ENCODE peak calls at places on chromosomes 1 and 21, in ten cellular contexts. P, F, M, R, X, U, O, S, Z and G are unnamed samples.

GRCh38 chr1:232728507-232729263 is 76.5 kb upstream of the MAP10 start:
- DNase-seq in M (no peak), X (no peak), S (no peak), U (peak; percentile 74), O (peak; percentile 92), F (no peak), R (no peak), P (peak; percentile 35), Z (no peak), G (peak; percentile 89)

GRCh38 chr1:1061682-1062363 is 12.3 kb downstream of the RNF223 start:
- DNase-seq in M (no peak), U (peak; percentile 50), X (peak; percentile 49), Z (no peak), O (peak; percentile 28), R (no peak), P (no peak), S (no peak), F (no peak), G (no peak)

GRCh38 chr1:98086796-98087195 is 166.0 kb upstream of the DPYD start:
- DNase-seq in M (peak; percentile 30), O (peak; percentile 94), F (no peak), X (peak; percentile 97), Z (no peak), U (peak; percentile 91), S (no peak), P (peak; percentile 100), R (peak; percentile 29), G (peak; percentile 87)

GRCh38 chr1:195005338-195005737 is 1602.9 kb downstream of the KCNT2 start:
- DNase-seq in S (no peak), U (no peak), O (no peak), R (no peak), Z (no peak), X (peak; percentile 21), M (no peak), F (no peak), P (no peak), G (peak; percentile 21)

GRCh38 chr1:8329439-8329838 is 11.5 kb downstream of the SLC45A1 start:
- DNase-seq in P (no peak), S (peak; percentile 80), O (peak; percentile 47), X (no peak), U (no peak), M (no peak), R (no peak), F (no peak), Z (no peak), G (peak; percentile 41)

GRCh38 chr21:39114871-39115658 is 68.2 kb downstream of the PSMG1 start:
- DNase-seq in M (no peak), F (no peak), X (peak; percentile 66), R (no peak), Z (no peak), P (peak; percentile 71), O (peak; percentile 74), S (no peak), U (peak; percentile 62), G (peak; percentile 65)

GRCh38 chr1:195897072-195897471 is 711.2 kb downstream of the KCNT2 start:
- DNase-seq in Z (no peak), S (no peak), O (no peak), P (no peak), R (no peak), F (no peak), X (peak; percentile 22), M (no peak), U (no peak), G (no peak)

GRCh38 chr1:176692431-176692830 is 229.5 kb downstream of the PAPPA2 start:
- DNase-seq in M (no peak), F (no peak), U (no peak), X (no peak), R (no peak), O (no peak), S (peak; percentile 55), P (no peak), Z (no peak), G (no peak)

GRCh38 chr1:214645712-214646111 is 42.7 kb downstream of the CENPF start:
- DNase-seq in F (no peak), M (no peak), S (no peak), O (no peak), R (no peak), Z (no peak), X (no peak), U (no peak), P (no peak), G (no peak)

GRCh38 chr1:16918371-16918770 is 3.4 kb upstream of the CROCC start:
- DNase-seq in X (no peak), P (no peak), Z (no peak), F (no peak), U (no peak), M (no peak), O (no peak), S (peak; percentile 2), R (no peak), G (no peak)

GRCh38 chr1:116682641-116683221 is 15.2 kb upstream of the IGSF3 start:
- DNase-seq in S (no peak), F (no peak), X (no peak), R (no peak), O (no peak), M (no peak), P (no peak), Z (no peak), U (no peak), G (no peak)

GRCh38 chr1:219066631-219067349 is 106.9 kb upstream of the LYPLAL1 start:
- DNase-seq in S (peak; percentile 7), U (peak; percentile 84), X (peak; percentile 88), Z (no peak), F (no peak), P (peak; percentile 60), R (no peak), O (peak; percentile 78), M (no peak), G (peak; percentile 79)

GRCh38 chr1:165481820-165482532 is 37.0 kb upstream of the RXRG start:
- DNase-seq in X (peak; percentile 98), Z (no peak), M (no peak), F (peak; percentile 39), S (no peak), U (peak; percentile 80), P (peak; percentile 75), O (peak; percentile 94), R (peak; percentile 11), G (peak; percentile 77)

GRCh38 chr1:181317261-181317924 is 165.9 kb upstream of the CACNA1E start:
- DNase-seq in X (no peak), R (no peak), O (peak; percentile 25), U (no peak), S (no peak), P (no peak), M (no peak), Z (no peak), F (no peak), G (no peak)
- H3K27me3 ChIP-seq in X (peaks cover 69% of the 10 kb centered on the region), R (peaks cover 62% of the 10 kb centered on the region), O (peaks cover 78% of the 10 kb centered on the region), U (peaks cover 32% of the 10 kb centered on the region), S (peaks cover 47% of the 10 kb centered on the region), P (peaks cover 48% of the 10 kb centered on the region), M (peaks cover 84% of the 10 kb centered on the region), Z (peaks cover 39% of the 10 kb centered on the region), F (peaks cover 25% of the 10 kb centered on the region), G (peaks cover 63% of the 10 kb centered on the region)

DNA sequence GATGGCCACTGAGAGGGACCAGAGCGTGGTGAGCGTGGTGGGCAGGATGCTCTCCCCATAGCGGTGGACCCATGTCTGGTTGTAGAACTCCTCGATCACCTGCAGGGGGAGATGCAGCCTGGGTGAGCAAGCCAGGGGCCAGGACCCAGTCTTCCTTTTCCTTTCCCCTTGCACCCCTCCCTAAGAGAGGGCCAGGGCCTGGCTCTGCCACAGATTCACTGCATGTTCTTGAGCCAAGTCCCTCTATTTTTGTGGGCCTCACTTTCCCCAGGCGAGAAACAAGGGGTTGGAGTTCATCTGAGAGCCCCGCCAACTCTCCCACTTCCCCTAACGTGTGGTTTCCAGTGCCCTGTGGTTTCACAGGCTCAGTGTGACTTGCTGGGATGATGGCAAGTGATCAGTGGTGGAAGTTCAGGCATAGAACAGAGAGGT is 27.5 kb downstream of the SLC2A1 start:
- DNase-seq in M (no peak), R (peak; percentile 27), Z (peak; percentile 42), F (peak; percentile 24), O (peak; percentile 50), P (no peak), X (peak; percentile 46), S (peak; percentile 88), U (peak; percentile 57), G (peak; percentile 53)
- H3K36me3 ChIP-seq in M (peaks cover 100% of the 10 kb centered on the region), R (peaks cover 100% of the 10 kb centered on the region), Z (peaks cover 4% of the 10 kb centered on the region), F (peaks cover 3% of the 10 kb centered on the region), O (peaks cover 36% of the 10 kb centered on the region), P (peaks cover 57% of the 10 kb centered on the region), X (peaks cover 89% of the 10 kb centered on the region), S (peaks cover 18% of the 10 kb centered on the region), U (peaks cover 24% of the 10 kb centered on the region), G (peaks cover 50% of the 10 kb centered on the region)

GRCh38 chr1:12549460-12550349 is 68.3 kb downstream of the DHRS3 start:
- DNase-seq in F (no peak), M (no peak), S (no peak), P (peak; percentile 98), X (peak; percentile 98), R (peak; percentile 35), O (peak; percentile 95), Z (peak; percentile 79), U (peak; percentile 74), G (peak; percentile 81)
- H3K9ac ChIP-seq in F (no peak overlapping the region), M (no peak overlapping the region), S (peak overlapping the region; percentile 20), P (peak overlapping the region; percentile 71), X (peak overlapping the region; percentile 39), R (no peak overlapping the region), O (peak overlapping the region; percentile 57), Z (no peak overlapping the region), U (peak overlapping the region; percentile 20), G (peak overlapping the region; percentile 69)

GRCh38 chr1:3705341-3705950 is 46.8 kb upstream of the CCDC27 start:
- DNase-seq in U (no peak), S (no peak), P (no peak), M (no peak), R (no peak), O (no peak), X (no peak), F (no peak), Z (no peak), G (no peak)

GRCh38 chr1:3707939-3708328 is 44.3 kb upstream of the CCDC27 start:
- DNase-seq in F (no peak), R (no peak), Z (no peak), M (no peak), O (no peak), X (no peak), U (no peak), S (no peak), P (no peak), G (no peak)

GRCh38 chr1:3708696-3709246 is 43.5 kb upstream of the CCDC27 start:
- DNase-seq in U (no peak), Z (no peak), R (no peak), M (no peak), O (no peak), F (no peak), S (no peak), X (peak; percentile 61), P (no peak), G (no peak)

GRCh38 chr1:3707298-3707938 is 44.8 kb upstream of the CCDC27 start:
- DNase-seq in P (no peak), U (no peak), X (peak; percentile 42), O (peak; percentile 13), M (no peak), R (no peak), Z (no peak), S (no peak), F (no peak), G (peak; percentile 14)

DNA sequence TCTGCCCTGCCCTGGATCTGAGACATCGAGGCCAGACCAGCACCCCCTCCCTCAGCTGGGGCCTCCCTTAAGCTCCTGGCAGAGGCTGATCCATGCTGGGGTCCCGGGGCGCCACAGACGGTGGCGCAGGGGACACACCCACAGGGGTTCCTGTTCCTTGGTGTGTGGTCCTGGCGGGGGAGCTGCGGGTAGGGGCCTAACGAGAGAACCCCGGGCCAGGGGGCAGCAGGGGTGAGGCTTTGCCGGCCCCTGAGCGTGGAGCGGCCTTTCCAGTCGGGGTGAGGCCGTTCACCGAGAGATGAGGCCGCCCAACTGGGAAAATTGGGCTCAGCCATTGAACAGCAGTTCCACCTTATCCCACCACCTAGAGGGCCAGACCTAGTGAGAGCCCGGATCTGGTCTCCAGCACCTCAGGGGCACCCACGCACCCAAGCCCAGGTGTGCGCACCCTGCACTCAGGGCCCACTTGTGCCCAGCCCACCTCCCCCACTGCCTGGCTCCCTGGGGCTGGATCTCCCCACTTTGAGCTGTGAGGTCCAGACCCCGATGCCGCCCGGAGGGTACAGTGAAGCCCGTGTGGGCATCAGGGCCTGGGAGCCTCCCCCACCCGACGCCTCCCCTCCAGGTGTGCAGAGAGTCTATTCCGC is 45.5 kb upstream of the CCDC27 start:
- DNase-seq in P (no peak), U (no peak), O (no peak), M (no peak), Z (no peak), S (no peak), F (no peak), X (no peak), R (no peak), G (no peak)
- H3K27me3 ChIP-seq in P (peaks cover 17% of the 10 kb centered on the region), U (peaks cover 3% of the 10 kb centered on the region), O (peaks cover 41% of the 10 kb centered on the region), M (peaks cover 13% of the 10 kb centered on the region), Z (no peaks in the 10 kb centered on the region), S (no peaks in the 10 kb centered on the region), F (no peaks in the 10 kb centered on the region), X (peaks cover 31% of the 10 kb centered on the region), R (peaks cover 88% of the 10 kb centered on the region), G (peaks cover 55% of the 10 kb centered on the region)